ENCODE peak calls at places on chromosomes 7 and 10, in six cellular contexts. Y is dorsolateral prefrontal cortex, L is ovary, N is cardiac muscle cell, A is transverse colon, G is HL-60. X is an unnamed sample.

GRCh38 chr7:47968852-47969774 is 10.3 kb downstream of the HUS1 start:
- DNase-seq in L (peak), N (peak), A (peak), Y (peak), G (no peak), X (no peak)

GRCh38 chr10:14748471-14748870 is 26.2 kb downstream of the FAM107B start:
- DNase-seq in L (no peak), Y (no peak), N (no peak), A (no peak), G (no peak), X (no peak)

GRCh38 chr7:92797693-92798092 is 38.7 kb downstream of the CDK6 start:
- DNase-seq in G (no peak), N (peak), Y (no peak), L (no peak), A (no peak), X (no peak)

GRCh38 chr7:98174334-98175259 is 36.6 kb upstream of the BHLHA15 start:
- DNase-seq in G (no peak), N (no peak), A (no peak), L (no peak), Y (peak), X (no peak)

GRCh38 chr10:120606051-120606764 is 149.2 kb downstream of the PLPP4 start:
- DNase-seq in G (no peak), N (no peak), L (no peak), A (no peak), Y (no peak), X (no peak)

GRCh38 chr7:66296001-66296521 is 90.9 kb downstream of the TPST1 start:
- DNase-seq in L (no peak), G (peak), Y (no peak), A (no peak), N (peak), X (no peak)

GRCh38 chr10:21497177-21497807 is 28.2 kb downstream of the SKIDA1 start:
- DNase-seq in G (no peak), Y (peak), L (peak), A (peak), N (peak), X (peak)

GRCh38 chr7:130988443-130988842 is 254.4 kb upstream of the KLF14 start:
- DNase-seq in A (no peak), G (no peak), N (no peak), L (no peak), Y (no peak), X (no peak)

GRCh38 chr10:63722537-63722936 is 201.3 kb downstream of the REEP3 start:
- DNase-seq in Y (no peak), A (no peak), G (no peak), N (peak), L (no peak), X (no peak)

GRCh38 chr10:85789125-85789524 is 577.5 kb downstream of the GRID1 start:
- DNase-seq in L (no peak), A (no peak), Y (no peak), N (no peak), G (no peak), X (no peak)

GRCh38 chr10:68576118-68576517 is 16.0 kb downstream of the TET1 start:
- DNase-seq in G (no peak), Y (no peak), N (no peak), L (no peak), A (no peak), X (no peak)

GRCh38 chr10:128125416-128125943 is 743 bp downstream of the MKI67 start:
- DNase-seq in A (peak), G (no peak), N (no peak), Y (no peak), L (no peak), X (no peak)

GRCh38 chr7:55130079-55130476 is 111.3 kb downstream of the EGFR start:
- DNase-seq in Y (no peak), G (no peak), N (peak), A (no peak), L (no peak), X (no peak)

GRCh38 chr7:71626206-71626605 is 494.3 kb downstream of the GALNT17 start:
- DNase-seq in Y (no peak), N (peak), G (no peak), A (no peak), L (no peak), X (no peak)

GRCh38 chr7:140696024-140696678 is 357 bp upstream of the NDUFB2 start:
- DNase-seq in Y (peak), A (peak), N (peak), G (no peak), L (peak), X (peak)

GRCh38 chr7:114148779-114149178 is 230.0 kb upstream of the PPP1R3A start:
- DNase-seq in G (no peak), A (no peak), L (no peak), Y (no peak), N (no peak), X (no peak)

GRCh38 chr10:78310481-78311080 is 276.9 kb downstream of the RPS24 start:
- DNase-seq in L (no peak), G (no peak), A (no peak), N (no peak), Y (no peak), X (no peak)

GRCh38 chr10:114974625-114975421 is 36.8 kb downstream of the TRUB1 start:
- DNase-seq in N (peak), L (no peak), G (no peak), Y (no peak), A (no peak), X (no peak)

GRCh38 chr7:54664235-54665228 is 94.5 kb downstream of the SEC61G start:
- DNase-seq in N (peak), G (no peak), A (peak), L (no peak), Y (peak), X (peak)

GRCh38 chr7:105647591-105647990 is 66.3 kb upstream of the EFCAB10 start:
- DNase-seq in A (no peak), N (no peak), G (no peak), L (no peak), Y (no peak), X (no peak)

GRCh38 chr7:79822620-79823240 is 311.9 kb upstream of the GNAI1 start:
- DNase-seq in L (no peak), N (peak), Y (no peak), G (no peak), A (no peak), X (no peak)

GRCh38 chr7:66662646-66663264 is 34.1 kb downstream of the KCTD7 start:
- DNase-seq in G (no peak), A (no peak), N (no peak), Y (no peak), L (no peak), X (no peak)

GRCh38 chr10:31770307-31770902 is 158.2 kb downstream of the ARHGAP12 start:
- DNase-seq in L (no peak), N (peak), A (peak), G (peak), Y (no peak), X (no peak)

GRCh38 chr10:133393401-133394063 is 425 bp upstream of the MTG1 start:
- DNase-seq in N (peak), A (no peak), L (no peak), Y (no peak), G (no peak), X (no peak)

GRCh38 chr10:79206300-79207095 is 137.7 kb downstream of the ZMIZ1 start:
- DNase-seq in N (no peak), Y (peak), G (no peak), L (peak), A (no peak), X (no peak)

GRCh38 chr10:110858297-110858934 is 13.3 kb upstream of the PDCD4 start:
- DNase-seq in Y (no peak), G (no peak), N (no peak), A (peak), L (no peak), X (no peak)

GRCh38 chr10:119860866-119861601 is 11.6 kb downstream of the MCMBP start:
- DNase-seq in G (no peak), Y (no peak), N (no peak), L (no peak), A (no peak), X (no peak)

GRCh38 chr10:34584164-34584563 is 230.9 kb downstream of the PARD3 start:
- DNase-seq in G (peak), Y (no peak), N (peak), A (no peak), L (no peak), X (no peak)

GRCh38 chr7:67947191-67947590 is 950.6 kb downstream of the TYW1 start:
- DNase-seq in A (no peak), Y (no peak), G (no peak), N (no peak), L (no peak), X (no peak)

GRCh38 chr10:75021851-75022250 is 89.6 kb upstream of the SAMD8 start:
- DNase-seq in A (peak), G (no peak), N (no peak), L (no peak), Y (no peak), X (no peak)

GRCh38 chr10:103479135-103479534 is at the start of gene CALHM3:
- DNase-seq in L (no peak), N (no peak), Y (no peak), G (no peak), A (no peak), X (no peak)

GRCh38 chr10:132144086-132144485 is 42.7 kb upstream of the DPYSL4 start:
- DNase-seq in A (no peak), N (no peak), G (no peak), Y (no peak), L (no peak), X (no peak)

GRCh38 chr7:70630647-70631457 is 501.1 kb upstream of the GALNT17 start:
- DNase-seq in N (peak), G (no peak), A (no peak), L (peak), Y (no peak), X (no peak)

GRCh38 chr7:158442260-158442659 is 145.4 kb downstream of the PTPRN2 start:
- DNase-seq in G (no peak), L (no peak), A (no peak), Y (no peak), N (no peak), X (no peak)

DNA sequence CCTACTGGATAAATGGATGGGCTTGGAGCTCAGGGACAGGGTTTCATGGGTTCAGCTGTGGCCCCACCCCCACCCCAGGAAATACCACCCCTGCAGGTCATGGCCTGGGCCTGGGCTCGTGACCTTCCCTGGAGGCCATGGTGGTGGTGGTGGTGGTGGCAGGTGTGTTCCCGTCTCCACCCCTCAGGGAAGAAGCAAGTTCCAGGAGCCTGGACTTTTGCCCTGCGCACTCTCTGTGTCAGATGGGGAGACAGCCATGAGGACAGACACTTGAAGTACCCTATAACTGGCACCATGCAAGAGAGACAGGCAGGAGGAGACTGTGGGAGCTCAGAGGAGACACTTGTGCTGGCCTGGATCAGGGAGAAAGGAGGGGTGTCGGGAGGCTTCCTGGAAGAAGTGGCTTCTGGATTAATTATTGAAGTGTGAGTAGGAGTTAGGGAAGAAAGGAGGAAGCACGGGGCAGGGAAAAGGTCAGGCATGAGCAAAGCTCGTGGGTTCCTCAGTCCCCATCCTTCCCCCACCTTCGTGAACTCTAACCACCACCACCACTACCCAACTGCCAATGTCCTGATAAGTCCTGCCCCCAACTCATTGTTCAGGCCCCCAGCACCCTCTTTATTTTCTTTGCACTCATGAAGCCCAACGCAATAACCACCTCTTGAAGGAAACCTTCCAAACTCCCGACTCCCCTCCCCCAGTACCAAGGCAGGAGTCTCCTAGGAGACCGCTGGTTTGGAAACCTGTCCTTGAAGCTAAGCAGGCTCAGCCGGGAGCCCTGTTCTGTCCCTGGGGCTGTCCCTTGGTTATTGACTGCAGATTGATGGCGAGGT is 8.9 kb downstream of the SH2B2 start:
- DNase-seq in N (no peak), Y (no peak), A (no peak), G (no peak), L (no peak), X (no peak)
- H3K27ac ChIP-seq in N (no peak), Y (no peak), A (no peak), G (no peak), L (no peak), X (no peak)

GRCh38 chr7:192035-192649 is at the start of gene FAM20C:
- DNase-seq in L (peak), G (peak), A (peak), N (peak), Y (peak), X (no peak)
- H3K27ac ChIP-seq in L (peak), G (no peak), A (peak), N (no peak), Y (peak), X (no peak)

GRCh38 chr10:60527676-60528075 is 138.0 kb upstream of the ANK3 start:
- DNase-seq in A (no peak), Y (no peak), G (no peak), N (no peak), L (no peak), X (no peak)

GRCh38 chr10:60522617-60523016 is 132.9 kb upstream of the ANK3 start:
- DNase-seq in N (no peak), L (no peak), A (no peak), G (no peak), Y (no peak), X (no peak)

GRCh38 chr10:60521974-60522405 is 132.3 kb upstream of the ANK3 start:
- DNase-seq in L (no peak), A (no peak), Y (no peak), G (no peak), N (peak), X (no peak)

GRCh38 chr10:60526024-60526585 is 136.4 kb upstream of the ANK3 start:
- DNase-seq in Y (no peak), A (no peak), L (no peak), G (no peak), N (no peak), X (no peak)

GRCh38 chr10:60524541-60524940 is 134.9 kb upstream of the ANK3 start:
- DNase-seq in A (no peak), N (peak), G (no peak), Y (no peak), L (no peak), X (peak)
- H3K27ac ChIP-seq in A (no peak), N (no peak), G (no peak), Y (peak), L (no peak), X (no peak)

DNA sequence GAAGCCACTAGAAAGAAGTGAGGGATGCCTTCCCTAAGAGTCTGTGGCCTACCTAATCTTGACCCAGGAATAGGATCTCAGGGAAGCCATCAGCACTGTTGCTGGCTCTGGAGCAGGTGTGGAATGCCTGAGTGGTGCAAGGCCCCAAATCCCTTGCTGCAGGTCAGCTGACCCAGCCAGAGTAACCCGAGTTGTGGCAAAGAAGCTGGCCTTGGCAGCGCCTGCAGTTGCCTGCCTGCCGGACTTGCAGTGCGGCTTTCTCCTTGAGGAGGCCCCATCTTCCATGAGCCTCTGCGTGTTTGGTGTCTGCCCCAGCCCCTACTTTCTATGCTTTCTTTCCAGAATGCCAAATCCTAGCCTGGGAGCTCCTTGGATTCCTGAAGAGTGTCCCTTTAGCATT is 5.8 kb downstream of the KIAA1217 start:
- DNase-seq in A (no peak), N (no peak), G (no peak), Y (no peak), L (no peak), X (no peak)
- H3K27ac ChIP-seq in A (peak), N (peak), G (no peak), Y (no peak), L (no peak), X (no peak)

GRCh38 chr7:100484636-100485114 is 948 bp downstream of the NYAP1 start:
- DNase-seq in A (no peak), G (no peak), N (no peak), Y (no peak), L (no peak), X (no peak)

GRCh38 chr7:100481466-100481865 is 2.3 kb upstream of the NYAP1 start:
- DNase-seq in G (no peak), L (no peak), Y (no peak), N (no peak), A (no peak), X (no peak)

GRCh38 chr7:100483728-100484635 is at the start of gene NYAP1:
- DNase-seq in Y (peak), A (peak), N (peak), L (peak), G (no peak), X (no peak)

GRCh38 chr7:100483101-100483727 is 513 bp upstream of the NYAP1 start:
- DNase-seq in Y (peak), N (peak), L (peak), G (no peak), A (peak), X (no peak)

GRCh38 chr7:100482728-100483100 is 1.0 kb upstream of the NYAP1 start:
- DNase-seq in N (no peak), Y (no peak), G (no peak), L (no peak), A (no peak), X (no peak)
- H3K27ac ChIP-seq in N (no peak), Y (peak), G (no peak), L (no peak), A (peak), X (no peak)

DNA sequence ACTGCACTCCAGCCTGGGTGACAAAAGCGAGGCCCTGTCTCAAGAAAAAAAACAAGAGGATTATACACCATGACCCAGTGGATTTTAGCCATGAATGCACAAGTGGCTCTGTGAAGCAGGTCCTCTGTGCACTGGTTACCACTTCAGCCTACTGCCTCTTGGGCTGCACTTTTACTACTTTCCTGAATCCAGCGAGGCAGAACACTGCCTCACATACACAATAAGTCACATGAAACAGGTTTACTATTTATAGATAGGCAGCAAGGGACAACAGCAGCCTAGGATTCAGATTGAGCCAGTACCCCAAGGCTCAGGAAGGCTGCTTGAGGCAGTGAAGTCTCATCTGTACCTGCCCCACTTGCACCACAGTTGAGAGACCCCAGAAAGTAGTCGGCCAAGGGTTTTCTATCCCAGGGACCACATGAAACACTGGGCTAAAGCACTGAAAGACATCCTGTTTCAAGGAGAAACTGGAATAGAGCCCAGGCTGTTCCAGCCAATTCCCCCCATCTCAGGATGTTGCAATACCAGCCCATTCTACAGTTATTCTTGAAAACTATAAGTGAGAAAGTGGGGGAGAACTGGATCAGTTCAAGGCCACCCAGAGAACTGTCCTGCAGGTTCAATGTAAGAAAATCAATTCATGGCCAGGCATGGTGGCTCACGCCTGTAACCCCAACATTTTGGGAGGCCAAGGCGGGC is 10.3 kb upstream of the OGDH start:
- DNase-seq in Y (no peak), A (no peak), L (no peak), N (peak), G (no peak), X (no peak)
- H3K27ac ChIP-seq in Y (no peak), A (no peak), L (no peak), N (peak), G (no peak), X (no peak)

GRCh38 chr10:27998178-27998953 is 513 bp downstream of the ODAD2 start:
- DNase-seq in Y (no peak), A (peak), G (no peak), N (peak), L (peak), X (no peak)
- H3K27ac ChIP-seq in Y (no peak), A (peak), G (no peak), N (no peak), L (peak), X (no peak)

X was measured in epithelial cell of prostate.